ENCODE peak calls at places on chromosomes 11 and 22, in five cellular contexts. One of them, this sample, is unnamed.

GRCh38 chr22:21593406-21594232 is 26.1 kb downstream of the UBE2L3 start:
- DNase-seq in IMR-90: no peak
- DNase-seq in mesenchymal stem cell: no peak
- DNase-seq in neuronal stem cell: no peak
- DNase-seq in H1: no peak
- DNase-seq in this sample: peak; percentile 59

GRCh38 chr22:23113067-23113846 is 28.5 kb downstream of the RSPH14 start:
- DNase-seq in neuronal stem cell: no peak
- DNase-seq in H1: no peak
- DNase-seq in mesenchymal stem cell: peak; percentile 11
- DNase-seq in IMR-90: peak; percentile 54
- DNase-seq in this sample: no peak

GRCh38 chr11:12831471-12832202 is 157.4 kb downstream of the TEAD1 start:
- DNase-seq in neuronal stem cell: no peak
- DNase-seq in mesenchymal stem cell: no peak
- DNase-seq in H1: no peak
- DNase-seq in IMR-90: peak; percentile 28
- DNase-seq in this sample: no peak

GRCh38 chr11:56816259-56816658 is 67.8 kb upstream of the OR9G4 start:
- DNase-seq in H1: no peak
- DNase-seq in mesenchymal stem cell: no peak
- DNase-seq in IMR-90: no peak
- DNase-seq in neuronal stem cell: no peak
- DNase-seq in this sample: no peak

GRCh38 chr22:39556970-39557811 is 13.4 kb upstream of the CACNA1I start:
- DNase-seq in neuronal stem cell: no peak
- DNase-seq in H1: no peak
- DNase-seq in mesenchymal stem cell: peak; percentile 16
- DNase-seq in IMR-90: peak; percentile 7
- DNase-seq in this sample: no peak

GRCh38 chr22:25472382-25472781 is 92.1 kb upstream of the GRK3 start:
- DNase-seq in IMR-90: no peak
- DNase-seq in H1: no peak
- DNase-seq in neuronal stem cell: no peak
- DNase-seq in mesenchymal stem cell: no peak
- DNase-seq in this sample: no peak

GRCh38 chr11:131136476-131136875 is 220.2 kb upstream of the SNX19 start:
- DNase-seq in neuronal stem cell: no peak
- DNase-seq in mesenchymal stem cell: no peak
- DNase-seq in H1: no peak
- DNase-seq in IMR-90: peak; percentile 83
- DNase-seq in this sample: no peak

GRCh38 chr22:48485144-48486135 is 1342.2 kb downstream of the BRD1 start:
- DNase-seq in neuronal stem cell: no peak
- DNase-seq in IMR-90: no peak
- DNase-seq in H1: no peak
- DNase-seq in mesenchymal stem cell: no peak
- DNase-seq in this sample: no peak

GRCh38 chr11:47178737-47179654 is 2.3 kb upstream of the ARFGAP2 start:
- DNase-seq in H1: no peak
- DNase-seq in IMR-90: no peak
- DNase-seq in mesenchymal stem cell: no peak
- DNase-seq in neuronal stem cell: no peak
- DNase-seq in this sample: no peak

GRCh38 chr11:73510106-73510505 is 87.8 kb downstream of the FAM168A start:
- DNase-seq in mesenchymal stem cell: no peak
- DNase-seq in neuronal stem cell: no peak
- DNase-seq in H1: no peak
- DNase-seq in IMR-90: no peak
- DNase-seq in this sample: no peak

GRCh38 chr11:77088236-77089003 is 14.2 kb upstream of the OMP start:
- DNase-seq in neuronal stem cell: no peak
- DNase-seq in IMR-90: no peak
- DNase-seq in mesenchymal stem cell: no peak
- DNase-seq in H1: no peak
- DNase-seq in this sample: no peak

GRCh38 chr22:36238348-36239149 is 778 bp downstream of the APOL2 start:
- DNase-seq in mesenchymal stem cell: no peak
- DNase-seq in IMR-90: no peak
- DNase-seq in neuronal stem cell: no peak
- DNase-seq in H1: no peak
- DNase-seq in this sample: no peak

GRCh38 chr11:75797116-75797515 is 17.9 kb upstream of the UVRAG start:
- DNase-seq in neuronal stem cell: no peak
- DNase-seq in mesenchymal stem cell: no peak
- DNase-seq in H1: no peak
- DNase-seq in IMR-90: no peak
- DNase-seq in this sample: no peak

GRCh38 chr11:44568706-44569473 is 3.4 kb downstream of the CD82 start:
- DNase-seq in H1: no peak
- DNase-seq in mesenchymal stem cell: peak; percentile 99
- DNase-seq in neuronal stem cell: no peak
- DNase-seq in IMR-90: peak; percentile 98
- DNase-seq in this sample: no peak

GRCh38 chr11:46306296-46306853 is 28.9 kb downstream of the CREB3L1 start:
- DNase-seq in mesenchymal stem cell: peak; percentile 68
- DNase-seq in H1: no peak
- DNase-seq in IMR-90: peak; percentile 61
- DNase-seq in neuronal stem cell: no peak
- DNase-seq in this sample: peak; percentile 45

GRCh38 chr22:24834845-24835570 is 29.0 kb downstream of the SGSM1 start:
- DNase-seq in H1: no peak
- DNase-seq in neuronal stem cell: no peak
- DNase-seq in mesenchymal stem cell: peak; percentile 14
- DNase-seq in IMR-90: peak; percentile 11
- DNase-seq in this sample: peak; percentile 81

GRCh38 chr22:33139937-33140336 is 81.8 kb upstream of the SYN3 start:
- DNase-seq in H1: no peak
- DNase-seq in neuronal stem cell: no peak
- DNase-seq in mesenchymal stem cell: no peak
- DNase-seq in IMR-90: no peak
- DNase-seq in this sample: peak; percentile 19

GRCh38 chr11:106551744-106552671 is 466.3 kb downstream of the GUCY1A2 start:
- DNase-seq in neuronal stem cell: no peak
- DNase-seq in mesenchymal stem cell: no peak
- DNase-seq in H1: no peak
- DNase-seq in IMR-90: no peak
- DNase-seq in this sample: no peak

GRCh38 chr11:6703247-6704063 is 20.3 kb upstream of the MRPL17 start:
- DNase-seq in IMR-90: peak; percentile 57
- DNase-seq in mesenchymal stem cell: peak; percentile 76
- DNase-seq in neuronal stem cell: peak; percentile 27
- DNase-seq in H1: no peak
- DNase-seq in this sample: peak; percentile 78

GRCh38 chr11:107856180-107856980 is 2.2 kb downstream of the SLC35F2 start:
- DNase-seq in mesenchymal stem cell: peak; percentile 24
- DNase-seq in neuronal stem cell: no peak
- DNase-seq in H1: no peak
- DNase-seq in IMR-90: no peak
- DNase-seq in this sample: peak; percentile 80
- H4K8ac ChIP-seq in mesenchymal stem cell: no peak overlapping the region
- H4K8ac ChIP-seq in neuronal stem cell: no peak overlapping the region
- H4K8ac ChIP-seq in H1: no peak overlapping the region
- H4K8ac ChIP-seq in IMR-90: no peak overlapping the region
- H4K8ac ChIP-seq in this sample: no peak overlapping the region

GRCh38 chr11:66267039-66267378 is 1.4 kb upstream of the RAB1B start:
- DNase-seq in mesenchymal stem cell: no peak
- DNase-seq in H1: no peak
- DNase-seq in neuronal stem cell: no peak
- DNase-seq in IMR-90: no peak
- DNase-seq in this sample: no peak

GRCh38 chr11:66268953-66269906 is 791 bp downstream of the RAB1B start:
- DNase-seq in neuronal stem cell: no peak
- DNase-seq in mesenchymal stem cell: peak; percentile 75
- DNase-seq in IMR-90: peak; percentile 48
- DNase-seq in H1: no peak
- DNase-seq in this sample: peak; percentile 90

GRCh38 chr11:66267379-66268209 is 845 bp upstream of the RAB1B start:
- DNase-seq in IMR-90: peak; percentile 79
- DNase-seq in H1: peak; percentile 51
- DNase-seq in neuronal stem cell: peak; percentile 86
- DNase-seq in mesenchymal stem cell: peak; percentile 89
- DNase-seq in this sample: peak; percentile 92

GRCh38 chr11:66266378-66267038 is 1.9 kb upstream of the RAB1B start:
- DNase-seq in IMR-90: no peak
- DNase-seq in H1: no peak
- DNase-seq in neuronal stem cell: no peak
- DNase-seq in mesenchymal stem cell: no peak
- DNase-seq in this sample: no peak

GRCh38 chr11:66268210-66268952 is at the start of gene RAB1B:
- DNase-seq in mesenchymal stem cell: peak; percentile 99
- DNase-seq in neuronal stem cell: peak; percentile 100
- DNase-seq in H1: peak; percentile 99
- DNase-seq in IMR-90: peak; percentile 99
- DNase-seq in this sample: peak; percentile 100
- H2BK15ac ChIP-seq in mesenchymal stem cell: peak within 1 kb of the TSS; percentile 99
- H2BK15ac ChIP-seq in neuronal stem cell: peak within 1 kb of the TSS; percentile 85
- H2BK15ac ChIP-seq in H1: no peak within 1 kb of the TSS
- H2BK15ac ChIP-seq in IMR-90: peak within 1 kb of the TSS; percentile 45
- H2BK15ac ChIP-seq in this sample: no peak within 1 kb of the TSS

GRCh38 chr22:31313366-31314147 is 21.3 kb upstream of the PIK3IP1 start:
- DNase-seq in IMR-90: peak; percentile 61
- DNase-seq in neuronal stem cell: peak; percentile 54
- DNase-seq in H1: peak; percentile 41
- DNase-seq in mesenchymal stem cell: peak; percentile 49
- DNase-seq in this sample: peak; percentile 82
- H4K8ac ChIP-seq in IMR-90: peak overlapping the region; percentile 55
- H4K8ac ChIP-seq in neuronal stem cell: no peak overlapping the region
- H4K8ac ChIP-seq in H1: peak overlapping the region; percentile 96
- H4K8ac ChIP-seq in mesenchymal stem cell: peak overlapping the region; percentile 76
- H4K8ac ChIP-seq in this sample: no peak overlapping the region

GRCh38 chr11:28636566-28636965 is 528.4 kb downstream of the METTL15 start:
- DNase-seq in mesenchymal stem cell: no peak
- DNase-seq in H1: no peak
- DNase-seq in neuronal stem cell: no peak
- DNase-seq in IMR-90: peak; percentile 49
- DNase-seq in this sample: no peak

GRCh38 chr11:28632338-28632737 is 524.1 kb downstream of the METTL15 start:
- DNase-seq in neuronal stem cell: no peak
- DNase-seq in IMR-90: peak; percentile 55
- DNase-seq in mesenchymal stem cell: no peak
- DNase-seq in H1: no peak
- DNase-seq in this sample: no peak

DNA sequence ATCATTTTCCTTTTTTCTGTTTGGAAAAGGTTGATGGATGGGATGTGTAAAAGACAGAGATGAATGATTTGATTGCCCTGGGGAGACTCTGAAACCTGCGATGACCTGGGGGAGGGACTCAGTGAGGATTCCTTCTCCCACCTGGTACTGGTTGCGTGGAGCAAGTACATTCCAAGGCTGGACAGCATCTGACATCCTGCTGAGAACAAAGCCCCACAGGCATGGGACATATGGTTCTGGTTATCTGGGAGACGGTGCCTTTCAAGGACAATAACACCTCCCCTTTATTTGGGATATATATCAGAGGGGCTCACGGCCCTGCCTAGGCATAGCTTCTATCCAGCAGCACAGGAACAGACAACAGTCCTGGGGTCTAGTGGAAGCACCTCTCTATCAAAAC is 527.8 kb downstream of the METTL15 start:
- DNase-seq in neuronal stem cell: no peak
- DNase-seq in mesenchymal stem cell: no peak
- DNase-seq in H1: no peak
- DNase-seq in IMR-90: no peak
- DNase-seq in this sample: peak; percentile 13
- H2BK15ac ChIP-seq in neuronal stem cell: no peak overlapping the region
- H2BK15ac ChIP-seq in mesenchymal stem cell: no peak overlapping the region
- H2BK15ac ChIP-seq in H1: no peak overlapping the region
- H2BK15ac ChIP-seq in IMR-90: peak overlapping the region; percentile 35
- H2BK15ac ChIP-seq in this sample: no peak overlapping the region